ENCODE peak calls at places on chromosomes 1 and 21, in nine cellular contexts. One of them, this sample, is unnamed.

GRCh38 chr1:21066365-21067012 is 110.2 kb downstream of the EIF4G3 start:
- DNase-seq in GM10248: no peak
- DNase-seq in choroid plexus epithelial cell: no peak
- DNase-seq in fibroblast of pulmonary artery: no peak
- DNase-seq in AG04450: no peak
- DNase-seq in GM13976: no peak
- DNase-seq in testis: no peak
- DNase-seq in cardiac fibroblast: no peak
- DNase-seq in PC-3: no peak
- DNase-seq in this sample: no peak

GRCh38 chr1:56457767-56458375 is 121.5 kb downstream of the PLPP3 start:
- DNase-seq in PC-3: no peak
- DNase-seq in choroid plexus epithelial cell: no peak
- DNase-seq in fibroblast of pulmonary artery: peak; percentile 87
- DNase-seq in GM10248: no peak
- DNase-seq in GM13976: no peak
- DNase-seq in cardiac fibroblast: peak; percentile 52
- DNase-seq in AG04450: no peak
- DNase-seq in testis: no peak
- DNase-seq in this sample: no peak

GRCh38 chr1:216447898-216448568 is 24.8 kb upstream of the USH2A start:
- DNase-seq in GM10248: no peak
- DNase-seq in choroid plexus epithelial cell: peak; percentile 38
- DNase-seq in PC-3: peak; percentile 93
- DNase-seq in GM13976: no peak
- DNase-seq in testis: no peak
- DNase-seq in fibroblast of pulmonary artery: no peak
- DNase-seq in cardiac fibroblast: no peak
- DNase-seq in AG04450: no peak
- DNase-seq in this sample: no peak

GRCh38 chr1:117612517-117613248 is 6.8 kb downstream of the TENT5C start:
- DNase-seq in GM10248: no peak
- DNase-seq in PC-3: peak; percentile 46
- DNase-seq in testis: no peak
- DNase-seq in cardiac fibroblast: peak; percentile 83
- DNase-seq in GM13976: no peak
- DNase-seq in AG04450: peak; percentile 58
- DNase-seq in choroid plexus epithelial cell: no peak
- DNase-seq in fibroblast of pulmonary artery: no peak
- DNase-seq in this sample: no peak

GRCh38 chr1:48610628-48611542 is 138.9 kb upstream of the SPATA6 start:
- DNase-seq in AG04450: no peak
- DNase-seq in fibroblast of pulmonary artery: no peak
- DNase-seq in PC-3: no peak
- DNase-seq in cardiac fibroblast: no peak
- DNase-seq in GM10248: no peak
- DNase-seq in testis: peak; percentile 18
- DNase-seq in GM13976: no peak
- DNase-seq in choroid plexus epithelial cell: no peak
- DNase-seq in this sample: no peak

GRCh38 chr1:35192056-35192852 is 691 bp downstream of the SFPQ start:
- DNase-seq in choroid plexus epithelial cell: peak; percentile 79
- DNase-seq in cardiac fibroblast: peak; percentile 84
- DNase-seq in GM13976: peak; percentile 90
- DNase-seq in GM10248: peak; percentile 89
- DNase-seq in PC-3: peak; percentile 72
- DNase-seq in testis: peak; percentile 84
- DNase-seq in AG04450: no peak
- DNase-seq in fibroblast of pulmonary artery: peak; percentile 77
- DNase-seq in this sample: peak; percentile 84

GRCh38 chr1:177032434-177032833 is 132.1 kb downstream of the ASTN1 start:
- DNase-seq in GM13976: no peak
- DNase-seq in AG04450: no peak
- DNase-seq in fibroblast of pulmonary artery: no peak
- DNase-seq in cardiac fibroblast: no peak
- DNase-seq in testis: peak; percentile 18
- DNase-seq in GM10248: no peak
- DNase-seq in PC-3: no peak
- DNase-seq in choroid plexus epithelial cell: no peak
- DNase-seq in this sample: no peak

GRCh38 chr1:54486864-54487263 is 61.2 kb upstream of the ACOT11 start:
- DNase-seq in testis: no peak
- DNase-seq in GM10248: no peak
- DNase-seq in PC-3: no peak
- DNase-seq in fibroblast of pulmonary artery: no peak
- DNase-seq in GM13976: no peak
- DNase-seq in choroid plexus epithelial cell: no peak
- DNase-seq in AG04450: no peak
- DNase-seq in cardiac fibroblast: no peak
- DNase-seq in this sample: no peak

GRCh38 chr1:3018051-3018471 is 3.2 kb upstream of the ACTRT2 start:
- DNase-seq in GM10248: no peak
- DNase-seq in GM13976: no peak
- DNase-seq in PC-3: no peak
- DNase-seq in testis: no peak
- DNase-seq in choroid plexus epithelial cell: no peak
- DNase-seq in AG04450: no peak
- DNase-seq in cardiac fibroblast: no peak
- DNase-seq in fibroblast of pulmonary artery: no peak
- DNase-seq in this sample: no peak

GRCh38 chr21:37915941-37916794 is at the start of gene KCNJ6:
- DNase-seq in choroid plexus epithelial cell: peak; percentile 60
- DNase-seq in PC-3: no peak
- DNase-seq in cardiac fibroblast: peak; percentile 51
- DNase-seq in GM10248: no peak
- DNase-seq in GM13976: no peak
- DNase-seq in testis: peak; percentile 60
- DNase-seq in AG04450: no peak
- DNase-seq in fibroblast of pulmonary artery: peak; percentile 45
- DNase-seq in this sample: no peak

GRCh38 chr1:58781541-58782307 is 2.1 kb downstream of the JUN start:
- DNase-seq in GM13976: peak; percentile 57
- DNase-seq in fibroblast of pulmonary artery: peak; percentile 82
- DNase-seq in cardiac fibroblast: peak; percentile 86
- DNase-seq in GM10248: peak; percentile 54
- DNase-seq in PC-3: peak; percentile 67
- DNase-seq in testis: peak; percentile 72
- DNase-seq in choroid plexus epithelial cell: peak; percentile 80
- DNase-seq in AG04450: no peak
- DNase-seq in this sample: peak; percentile 48

GRCh38 chr1:50973875-50974617 is 4.0 kb downstream of the CDKN2C start:
- DNase-seq in choroid plexus epithelial cell: no peak
- DNase-seq in AG04450: no peak
- DNase-seq in fibroblast of pulmonary artery: no peak
- DNase-seq in GM10248: no peak
- DNase-seq in testis: no peak
- DNase-seq in PC-3: peak; percentile 57
- DNase-seq in cardiac fibroblast: no peak
- DNase-seq in GM13976: no peak
- DNase-seq in this sample: no peak

GRCh38 chr1:13900583-13900982 is 200.6 kb downstream of the PRDM2 start:
- DNase-seq in PC-3: peak; percentile 57
- DNase-seq in choroid plexus epithelial cell: peak; percentile 5
- DNase-seq in cardiac fibroblast: no peak
- DNase-seq in AG04450: no peak
- DNase-seq in testis: no peak
- DNase-seq in GM10248: no peak
- DNase-seq in GM13976: no peak
- DNase-seq in fibroblast of pulmonary artery: no peak
- DNase-seq in this sample: no peak

GRCh38 chr1:172650474-172651193 is 8.3 kb upstream of the FASLG start:
- DNase-seq in PC-3: no peak
- DNase-seq in cardiac fibroblast: no peak
- DNase-seq in AG04450: no peak
- DNase-seq in choroid plexus epithelial cell: no peak
- DNase-seq in fibroblast of pulmonary artery: no peak
- DNase-seq in testis: no peak
- DNase-seq in GM10248: no peak
- DNase-seq in GM13976: no peak
- DNase-seq in this sample: no peak

GRCh38 chr1:227265891-227266290 is 52.4 kb downstream of the CDC42BPA start:
- DNase-seq in cardiac fibroblast: no peak
- DNase-seq in choroid plexus epithelial cell: no peak
- DNase-seq in GM10248: no peak
- DNase-seq in fibroblast of pulmonary artery: no peak
- DNase-seq in testis: no peak
- DNase-seq in GM13976: no peak
- DNase-seq in AG04450: no peak
- DNase-seq in PC-3: no peak
- DNase-seq in this sample: no peak

GRCh38 chr1:227273557-227273956 is 44.7 kb downstream of the CDC42BPA start:
- DNase-seq in GM13976: no peak
- DNase-seq in AG04450: no peak
- DNase-seq in choroid plexus epithelial cell: peak; percentile 33
- DNase-seq in fibroblast of pulmonary artery: peak; percentile 49
- DNase-seq in PC-3: peak; percentile 84
- DNase-seq in testis: no peak
- DNase-seq in GM10248: no peak
- DNase-seq in cardiac fibroblast: peak; percentile 20
- DNase-seq in this sample: no peak

GRCh38 chr1:227270554-227270953 is 47.7 kb downstream of the CDC42BPA start:
- DNase-seq in AG04450: no peak
- DNase-seq in GM13976: no peak
- DNase-seq in testis: no peak
- DNase-seq in fibroblast of pulmonary artery: peak; percentile 8
- DNase-seq in PC-3: no peak
- DNase-seq in GM10248: no peak
- DNase-seq in choroid plexus epithelial cell: no peak
- DNase-seq in cardiac fibroblast: peak; percentile 17
- DNase-seq in this sample: no peak

GRCh38 chr1:227272428-227272827 is 45.9 kb downstream of the CDC42BPA start:
- DNase-seq in choroid plexus epithelial cell: no peak
- DNase-seq in PC-3: no peak
- DNase-seq in GM13976: no peak
- DNase-seq in AG04450: no peak
- DNase-seq in fibroblast of pulmonary artery: no peak
- DNase-seq in GM10248: no peak
- DNase-seq in cardiac fibroblast: no peak
- DNase-seq in testis: no peak
- DNase-seq in this sample: no peak

GRCh38 chr1:227268943-227269342 is 49.3 kb downstream of the CDC42BPA start:
- DNase-seq in PC-3: peak; percentile 35
- DNase-seq in testis: no peak
- DNase-seq in GM10248: no peak
- DNase-seq in cardiac fibroblast: peak; percentile 18
- DNase-seq in GM13976: no peak
- DNase-seq in AG04450: no peak
- DNase-seq in fibroblast of pulmonary artery: peak; percentile 59
- DNase-seq in choroid plexus epithelial cell: peak; percentile 43
- DNase-seq in this sample: no peak
- TF ChIP-seq CTCF in PC-3: no peak
- TF ChIP-seq CTCF in testis: no peak
- TF ChIP-seq CTCF in GM10248: no peak
- TF ChIP-seq CTCF in cardiac fibroblast: no peak
- TF ChIP-seq CTCF in GM13976: no peak
- TF ChIP-seq CTCF in AG04450: no peak
- TF ChIP-seq CTCF in fibroblast of pulmonary artery: no peak
- TF ChIP-seq CTCF in choroid plexus epithelial cell: no peak
- TF ChIP-seq CTCF in this sample: no peak

GRCh38 chr21:44803651-44804050 is 2.0 kb upstream of the UBE2G2 start:
- DNase-seq in choroid plexus epithelial cell: no peak
- DNase-seq in GM10248: no peak
- DNase-seq in PC-3: no peak
- DNase-seq in cardiac fibroblast: no peak
- DNase-seq in fibroblast of pulmonary artery: no peak
- DNase-seq in testis: no peak
- DNase-seq in GM13976: no peak
- DNase-seq in AG04450: no peak
- DNase-seq in this sample: no peak

GRCh38 chr21:44800103-44800502 is 1.5 kb downstream of the UBE2G2 start:
- DNase-seq in AG04450: no peak
- DNase-seq in GM13976: no peak
- DNase-seq in PC-3: peak; percentile 75
- DNase-seq in fibroblast of pulmonary artery: peak; percentile 65
- DNase-seq in cardiac fibroblast: peak; percentile 69
- DNase-seq in choroid plexus epithelial cell: peak; percentile 73
- DNase-seq in testis: no peak
- DNase-seq in GM10248: no peak
- DNase-seq in this sample: no peak

GRCh38 chr21:44802396-44803153 is 955 bp upstream of the UBE2G2 start:
- DNase-seq in fibroblast of pulmonary artery: no peak
- DNase-seq in GM13976: no peak
- DNase-seq in AG04450: no peak
- DNase-seq in testis: no peak
- DNase-seq in cardiac fibroblast: no peak
- DNase-seq in PC-3: peak; percentile 51
- DNase-seq in GM10248: peak; percentile 34
- DNase-seq in choroid plexus epithelial cell: peak; percentile 34
- DNase-seq in this sample: no peak

GRCh38 chr21:44801468-44802395 is at the start of gene UBE2G2:
- DNase-seq in GM10248: peak; percentile 97
- DNase-seq in cardiac fibroblast: peak; percentile 78
- DNase-seq in testis: peak; percentile 83
- DNase-seq in AG04450: no peak
- DNase-seq in fibroblast of pulmonary artery: peak; percentile 76
- DNase-seq in GM13976: peak; percentile 98
- DNase-seq in choroid plexus epithelial cell: peak; percentile 75
- DNase-seq in PC-3: peak; percentile 86
- DNase-seq in this sample: peak; percentile 70

GRCh38 chr21:44800971-44801467 is 601 bp downstream of the UBE2G2 start:
- DNase-seq in GM10248: peak; percentile 75
- DNase-seq in GM13976: peak; percentile 77
- DNase-seq in fibroblast of pulmonary artery: peak; percentile 35
- DNase-seq in testis: no peak
- DNase-seq in PC-3: peak; percentile 60
- DNase-seq in AG04450: no peak
- DNase-seq in choroid plexus epithelial cell: peak; percentile 46
- DNase-seq in cardiac fibroblast: peak; percentile 31
- DNase-seq in this sample: no peak
- TF ChIP-seq CTCF in GM10248: peak; percentile 50
- TF ChIP-seq CTCF in GM13976: peak; percentile 47
- TF ChIP-seq CTCF in fibroblast of pulmonary artery: peak; percentile 41
- TF ChIP-seq CTCF in testis: no peak
- TF ChIP-seq CTCF in PC-3: peak; percentile 63
- TF ChIP-seq CTCF in AG04450: peak; percentile 28
- TF ChIP-seq CTCF in choroid plexus epithelial cell: peak; percentile 54
- TF ChIP-seq CTCF in cardiac fibroblast: peak; percentile 37
- TF ChIP-seq CTCF in this sample: peak; percentile 26

GRCh38 chr1:62337785-62338631 is 18.8 kb upstream of the KANK4 start:
- DNase-seq in choroid plexus epithelial cell: peak; percentile 55
- DNase-seq in GM13976: no peak
- DNase-seq in AG04450: no peak
- DNase-seq in fibroblast of pulmonary artery: no peak
- DNase-seq in GM10248: no peak
- DNase-seq in PC-3: no peak
- DNase-seq in cardiac fibroblast: peak; percentile 22
- DNase-seq in testis: peak; percentile 50
- DNase-seq in this sample: no peak
- TF ChIP-seq CTCF in choroid plexus epithelial cell: peak; percentile 45
- TF ChIP-seq CTCF in GM13976: no peak
- TF ChIP-seq CTCF in AG04450: no peak
- TF ChIP-seq CTCF in fibroblast of pulmonary artery: no peak
- TF ChIP-seq CTCF in GM10248: no peak
- TF ChIP-seq CTCF in PC-3: no peak
- TF ChIP-seq CTCF in cardiac fibroblast: no peak
- TF ChIP-seq CTCF in testis: no peak
- TF ChIP-seq CTCF in this sample: no peak

DNA sequence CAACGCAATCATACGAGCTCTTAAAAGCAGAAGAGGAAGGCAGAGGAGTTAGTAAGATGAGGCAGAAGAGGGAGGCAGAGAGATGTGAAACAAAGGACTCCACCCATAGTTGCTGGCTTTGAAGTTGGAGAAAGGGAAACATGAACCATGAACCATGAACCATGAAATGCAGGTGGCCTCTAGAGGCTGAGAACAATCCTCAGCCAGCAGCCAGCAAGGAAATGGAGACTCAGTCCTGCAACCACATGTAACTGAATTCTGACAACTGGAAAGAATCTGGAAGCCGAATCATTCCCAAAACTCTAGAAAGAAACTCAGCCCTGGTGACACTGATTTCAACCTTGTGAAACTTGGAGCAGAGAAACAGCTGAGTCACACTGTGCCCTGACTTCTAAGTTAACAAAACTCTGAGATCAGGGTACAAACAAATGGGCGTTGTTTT is 10.1 kb downstream of the DIPK1A start:
- DNase-seq in testis: no peak
- DNase-seq in GM13976: no peak
- DNase-seq in cardiac fibroblast: peak; percentile 61
- DNase-seq in GM10248: no peak
- DNase-seq in PC-3: peak; percentile 57
- DNase-seq in choroid plexus epithelial cell: peak; percentile 58
- DNase-seq in fibroblast of pulmonary artery: peak; percentile 62
- DNase-seq in AG04450: no peak
- DNase-seq in this sample: no peak
- TF ChIP-seq CTCF in testis: no peak
- TF ChIP-seq CTCF in GM13976: peak; percentile 20
- TF ChIP-seq CTCF in cardiac fibroblast: peak; percentile 5
- TF ChIP-seq CTCF in GM10248: peak; percentile 19
- TF ChIP-seq CTCF in PC-3: no peak
- TF ChIP-seq CTCF in choroid plexus epithelial cell: no peak
- TF ChIP-seq CTCF in fibroblast of pulmonary artery: no peak
- TF ChIP-seq CTCF in AG04450: no peak
- TF ChIP-seq CTCF in this sample: no peak